ENCODE peak calls at places on chromosome 16, in nine cellular contexts. Q is Karpas-422; H is SK-N-SH; I is cardiac muscle cell; S is fibroblast of the aortic adventitia; N is ovary; V is tibial artery; A is CD4-positive, alpha-beta memory T cell; W is keratinocyte. C is an unnamed sample.

GRCh38 chr16:67206838-67207115 is 7.8 kb downstream of the ELMO3 start:
- DNase-seq in Q (no peak), H (no peak), I (no peak), S (no peak), N (no peak), V (no peak), A (no peak), W (no peak), C (no peak)

GRCh38 chr16:3193221-3194212 is 5.5 kb downstream of the OR1F1 start:
- DNase-seq in Q (no peak), H (no peak), I (no peak), S (no peak), N (no peak), V (no peak), A (no peak), W (no peak), C (no peak)

GRCh38 chr16:57283956-57284205 is 591 bp downstream of the PLLP start:
- DNase-seq in Q (no peak), H (no peak), I (no peak), S (no peak), N (no peak), V (no peak), A (no peak), W (no peak), C (no peak)

GRCh38 chr16:2857451-2858244 is at the start of gene PRSS22:
- DNase-seq in Q (peak; percentile 45), H (peak; percentile 49), I (no peak), S (no peak), N (no peak), V (peak; percentile 41), A (no peak), W (no peak), C (no peak)

GRCh38 chr16:13070268-13070667 is 168.9 kb downstream of the SHISA9 start:
- DNase-seq in Q (no peak), H (peak; percentile 17), I (no peak), S (no peak), N (no peak), V (no peak), A (no peak), W (no peak), C (no peak)

GRCh38 chr16:21167360-21167759 is 8.9 kb downstream of the LDAF1 start:
- DNase-seq in Q (no peak), H (no peak), I (no peak), S (peak; percentile 60), N (no peak), V (no peak), A (no peak), W (no peak), C (no peak)

GRCh38 chr16:2752850-2753522 is 548 bp downstream of the SRRM2 start:
- DNase-seq in Q (peak; percentile 92), H (peak; percentile 94), I (peak; percentile 87), S (peak; percentile 76), N (peak; percentile 95), V (peak; percentile 91), A (peak; percentile 67), W (no peak), C (peak; percentile 69)

GRCh38 chr16:15671530-15672117 is 21.6 kb downstream of the NDE1 start:
- DNase-seq in Q (no peak), H (no peak), I (no peak), S (no peak), N (no peak), V (no peak), A (no peak), W (no peak), C (no peak)

GRCh38 chr16:50067290-50067853 is 1.6 kb downstream of the HEATR3 start:
- DNase-seq in Q (peak; percentile 76), H (peak; percentile 53), I (peak; percentile 66), S (peak; percentile 70), N (no peak), V (no peak), A (peak; percentile 42), W (peak; percentile 4), C (peak; percentile 66)

GRCh38 chr16:20850981-20851380 is 44.7 kb downstream of the REXO5 start:
- DNase-seq in Q (no peak), H (no peak), I (peak; percentile 35), S (peak; percentile 25), N (no peak), V (no peak), A (no peak), W (no peak), C (no peak)

GRCh38 chr16:27154573-27155521 is 48.5 kb upstream of the KDM8 start:
- DNase-seq in Q (peak; percentile 78), H (peak; percentile 77), I (peak; percentile 48), S (peak; percentile 42), N (peak; percentile 50), V (peak; percentile 68), A (peak; percentile 53), W (no peak), C (no peak)

GRCh38 chr16:23152386-23153178 is 3.3 kb upstream of the USP31 start:
- DNase-seq in Q (peak; percentile 31), H (no peak), I (no peak), S (no peak), N (no peak), V (no peak), A (no peak), W (no peak), C (no peak)

GRCh38 chr16:31455601-31456314 is 3.5 kb upstream of the ARMC5 start:
- DNase-seq in Q (peak; percentile 70), H (peak; percentile 12), I (peak; percentile 39), S (no peak), N (peak; percentile 40), V (peak; percentile 54), A (no peak), W (no peak), C (no peak)

GRCh38 chr16:64428463-64428862 is 693.4 kb downstream of the CDH11 start:
- DNase-seq in Q (peak; percentile 76), H (peak; percentile 6), I (peak; percentile 71), S (peak; percentile 87), N (no peak), V (no peak), A (no peak), W (no peak), C (no peak)

GRCh38 chr16:86739808-86740207 is 161.5 kb downstream of the FOXL1 start:
- DNase-seq in Q (no peak), H (no peak), I (no peak), S (no peak), N (no peak), V (no peak), A (no peak), W (no peak), C (no peak)

GRCh38 chr16:86737083-86737482 is 158.7 kb downstream of the FOXL1 start:
- DNase-seq in Q (no peak), H (no peak), I (no peak), S (no peak), N (no peak), V (no peak), A (no peak), W (no peak), C (no peak)

GRCh38 chr16:86739178-86739577 is 160.8 kb downstream of the FOXL1 start:
- DNase-seq in Q (no peak), H (no peak), I (no peak), S (no peak), N (no peak), V (no peak), A (no peak), W (no peak), C (no peak)

GRCh38 chr16:86740298-86740697 is 161.9 kb downstream of the FOXL1 start:
- DNase-seq in Q (no peak), H (no peak), I (no peak), S (no peak), N (no peak), V (no peak), A (no peak), W (no peak), C (no peak)

GRCh38 chr16:86740817-86741799 is 162.8 kb downstream of the FOXL1 start:
- DNase-seq in Q (no peak), H (no peak), I (peak; percentile 78), S (peak; percentile 76), N (no peak), V (peak; percentile 91), A (no peak), W (no peak), C (peak; percentile 1)
- H3K4me3 ChIP-seq in Q (no peak overlapping the region), H (peak overlapping the region; percentile 60), I (peak overlapping the region; percentile 9), S (peak overlapping the region; percentile 59), N (no peak overlapping the region), V (peak overlapping the region; percentile 58), A (no peak overlapping the region), W (no peak overlapping the region), C (no peak overlapping the region)

DNA sequence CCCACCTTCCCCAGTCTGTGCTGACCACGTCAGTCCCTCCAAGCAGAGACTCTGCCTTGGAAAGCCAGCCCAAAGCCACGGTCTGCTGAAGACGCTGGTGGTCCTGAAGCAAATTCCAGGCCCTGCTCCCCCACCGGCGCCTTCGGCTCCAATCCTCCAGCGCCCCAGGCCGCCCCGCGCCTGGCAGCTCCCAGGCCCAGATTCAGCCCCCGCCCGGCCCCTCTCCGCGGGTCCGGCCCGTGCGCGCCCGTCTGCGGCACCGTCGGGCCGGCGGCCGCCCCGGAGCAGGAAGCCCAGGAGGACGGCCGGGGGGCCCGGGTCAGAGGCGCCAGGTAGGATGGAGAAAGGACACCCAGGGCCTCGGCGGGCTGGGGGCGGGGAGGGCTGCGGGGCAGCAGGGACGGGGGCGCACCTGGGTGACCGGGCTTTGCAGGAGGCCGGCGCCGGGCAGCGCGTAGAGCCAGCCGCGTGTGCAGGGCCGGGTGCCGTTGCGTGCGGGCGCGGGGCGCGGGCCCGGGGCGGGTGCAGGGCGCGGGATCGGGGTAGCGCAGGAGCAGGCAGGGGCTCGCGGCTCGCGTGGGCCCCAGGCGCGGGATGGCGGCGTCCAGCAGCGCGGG is 621 bp upstream of the SLC22A31 start:
- DNase-seq in Q (no peak), H (peak; percentile 49), I (no peak), S (no peak), N (peak; percentile 49), V (no peak), A (no peak), W (no peak), C (no peak)
- H3K4me3 ChIP-seq in Q (no peak overlapping the region), H (no peak overlapping the region), I (peak overlapping the region; percentile 38), S (peak overlapping the region; percentile 54), N (peak overlapping the region; percentile 28), V (peak overlapping the region; percentile 17), A (no peak overlapping the region), W (no peak overlapping the region), C (no peak overlapping the region)

DNA sequence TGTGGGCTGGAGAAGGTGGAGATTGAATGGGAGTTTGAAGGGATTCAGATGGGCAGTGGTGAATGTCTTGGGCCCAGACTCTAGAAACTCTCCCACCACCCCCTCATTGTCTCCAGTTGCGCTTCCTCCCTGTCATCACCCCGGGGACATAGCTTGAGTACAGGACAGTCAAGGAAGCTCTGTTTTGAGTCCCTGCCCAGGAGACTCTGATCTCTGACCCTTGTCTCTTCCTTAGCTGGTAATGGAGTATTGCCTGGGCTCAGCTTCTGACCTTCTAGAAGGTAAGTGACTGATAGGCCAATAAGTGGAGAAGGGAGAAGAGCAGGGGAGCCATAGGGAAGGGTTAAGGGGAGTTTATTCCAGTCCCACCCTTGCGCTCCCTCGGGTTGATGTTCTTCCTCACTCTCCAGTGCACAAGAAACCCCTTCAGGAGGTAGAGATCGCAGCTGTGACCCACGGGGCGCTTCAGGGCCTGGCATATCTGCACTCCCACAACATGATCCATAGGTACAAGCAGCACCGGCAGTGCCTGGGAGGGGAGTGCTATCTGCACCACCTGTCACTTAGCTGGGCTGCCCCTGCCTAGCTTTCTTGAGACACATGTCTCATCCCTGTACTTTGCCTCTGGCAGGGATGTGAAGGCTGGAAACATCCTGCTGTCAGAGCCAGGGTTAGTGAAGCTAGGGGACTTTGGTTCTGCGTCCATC is 5.0 kb downstream of the TAOK2 start:
- DNase-seq in Q (no peak), H (peak; percentile 4), I (no peak), S (no peak), N (peak; percentile 17), V (no peak), A (no peak), W (no peak), C (no peak)
- H3K4me3 ChIP-seq in Q (no peak overlapping the region), H (no peak overlapping the region), I (no peak overlapping the region), S (no peak overlapping the region), N (no peak overlapping the region), V (no peak overlapping the region), A (no peak overlapping the region), W (no peak overlapping the region), C (no peak overlapping the region)

GRCh38 chr16:71900336-71900735 is 5.0 kb downstream of the IST1 start:
- DNase-seq in Q (no peak), H (no peak), I (peak; percentile 38), S (peak; percentile 31), N (no peak), V (no peak), A (no peak), W (no peak), C (no peak)
- H3K4me3 ChIP-seq in Q (no peak overlapping the region), H (no peak overlapping the region), I (no peak overlapping the region), S (no peak overlapping the region), N (no peak overlapping the region), V (peak overlapping the region; percentile 17), A (no peak overlapping the region), W (no peak overlapping the region), C (no peak overlapping the region)